ENCODE peak calls at places on chromosomes 5 and 9, in four cellular contexts. One of them, this sample, is unnamed.
A peak's percentile ranks its signal among the peaks of the same experiment; 100 is the strongest.

GRCh38 chr5:73176250-73176649 is 3.3 kb downstream of the TMEM174 start:
- DNase-seq in fibroblast of lung: no peak
- DNase-seq in HCT116: no peak
- DNase-seq in hepatocyte: no peak
- DNase-seq in this sample: no peak

GRCh38 chr9:115192835-115193234 is 74.9 kb upstream of the TNC start:
- DNase-seq in fibroblast of lung: no peak
- DNase-seq in hepatocyte: no peak
- DNase-seq in HCT116: no peak
- DNase-seq in this sample: no peak

GRCh38 chr9:33143241-33143642 is 23.9 kb downstream of the B4GALT1 start:
- DNase-seq in HCT116: no peak
- DNase-seq in fibroblast of lung: peak; percentile 83
- DNase-seq in hepatocyte: peak; percentile 50
- DNase-seq in this sample: peak; percentile 80

GRCh38 chr9:115398313-115398650 is 280.3 kb upstream of the TNC start:
- DNase-seq in fibroblast of lung: no peak
- DNase-seq in hepatocyte: no peak
- DNase-seq in HCT116: no peak
- DNase-seq in this sample: no peak

GRCh38 chr5:176779537-176779936 is 30.8 kb upstream of the UNC5A start:
- DNase-seq in hepatocyte: no peak
- DNase-seq in fibroblast of lung: no peak
- DNase-seq in HCT116: no peak
- DNase-seq in this sample: no peak

GRCh38 chr9:21585756-21586752 is 103.9 kb upstream of the IFNE start:
- DNase-seq in hepatocyte: no peak
- DNase-seq in fibroblast of lung: peak; percentile 23
- DNase-seq in HCT116: no peak
- DNase-seq in this sample: no peak

GRCh38 chr9:114779352-114779845 is 26.4 kb downstream of the TNFSF15 start:
- DNase-seq in hepatocyte: peak; percentile 62
- DNase-seq in fibroblast of lung: no peak
- DNase-seq in HCT116: peak; percentile 22
- DNase-seq in this sample: no peak

GRCh38 chr5:113292535-113292934 is 142.3 kb downstream of the TSSK1B start:
- DNase-seq in fibroblast of lung: peak; percentile 15
- DNase-seq in HCT116: no peak
- DNase-seq in hepatocyte: peak; percentile 17
- DNase-seq in this sample: peak; percentile 32

GRCh38 chr9:479951-480350 is 265.3 kb downstream of the DOCK8 start:
- DNase-seq in fibroblast of lung: no peak
- DNase-seq in hepatocyte: no peak
- DNase-seq in HCT116: no peak
- DNase-seq in this sample: no peak

GRCh38 chr5:158456756-158457155 is 597.8 kb upstream of the CLINT1 start:
- DNase-seq in fibroblast of lung: peak; percentile 97
- DNase-seq in HCT116: no peak
- DNase-seq in hepatocyte: peak; percentile 22
- DNase-seq in this sample: peak; percentile 94

GRCh38 chr9:132987021-132987620 is 8.6 kb downstream of the GFI1B start:
- DNase-seq in hepatocyte: no peak
- DNase-seq in fibroblast of lung: no peak
- DNase-seq in HCT116: no peak
- DNase-seq in this sample: no peak

GRCh38 chr9:120912958-120913672 is 13.5 kb downstream of the TRAF1 start:
- DNase-seq in fibroblast of lung: no peak
- DNase-seq in hepatocyte: no peak
- DNase-seq in HCT116: no peak
- DNase-seq in this sample: no peak

GRCh38 chr9:114210691-114211276 is 55.4 kb downstream of the COL27A1 start:
- DNase-seq in fibroblast of lung: no peak
- DNase-seq in HCT116: no peak
- DNase-seq in hepatocyte: no peak
- DNase-seq in this sample: no peak

GRCh38 chr5:143771229-143772001 is 40.5 kb upstream of the HMHB1 start:
- DNase-seq in HCT116: no peak
- DNase-seq in fibroblast of lung: peak; percentile 55
- DNase-seq in hepatocyte: no peak
- DNase-seq in this sample: peak; percentile 63
- H2AFZ ChIP-seq in HCT116: no peak overlapping the region
- H2AFZ ChIP-seq in fibroblast of lung: no peak overlapping the region
- H2AFZ ChIP-seq in hepatocyte: no peak overlapping the region
- H2AFZ ChIP-seq in this sample: peak overlapping the region; percentile 65

GRCh38 chr9:72875221-72875620 is 77.6 kb downstream of the ALDH1A1 start:
- DNase-seq in hepatocyte: no peak
- DNase-seq in fibroblast of lung: no peak
- DNase-seq in HCT116: no peak
- DNase-seq in this sample: no peak

GRCh38 chr9:72873456-72873855 is 79.4 kb downstream of the ALDH1A1 start:
- DNase-seq in HCT116: no peak
- DNase-seq in hepatocyte: no peak
- DNase-seq in fibroblast of lung: no peak
- DNase-seq in this sample: no peak

GRCh38 chr9:72874344-72874743 is 78.5 kb downstream of the ALDH1A1 start:
- DNase-seq in hepatocyte: no peak
- DNase-seq in HCT116: no peak
- DNase-seq in fibroblast of lung: no peak
- DNase-seq in this sample: no peak

GRCh38 chr9:72872718-72873117 is 80.1 kb downstream of the ALDH1A1 start:
- DNase-seq in HCT116: no peak
- DNase-seq in hepatocyte: peak; percentile 15
- DNase-seq in fibroblast of lung: no peak
- DNase-seq in this sample: no peak

GRCh38 chr9:72871685-72872084 is 81.2 kb downstream of the ALDH1A1 start:
- DNase-seq in hepatocyte: peak; percentile 17
- DNase-seq in HCT116: peak; percentile 26
- DNase-seq in fibroblast of lung: peak; percentile 65
- DNase-seq in this sample: peak; percentile 1
- H2AFZ ChIP-seq in hepatocyte: no peak overlapping the region
- H2AFZ ChIP-seq in HCT116: no peak overlapping the region
- H2AFZ ChIP-seq in fibroblast of lung: peak overlapping the region; percentile 11
- H2AFZ ChIP-seq in this sample: no peak overlapping the region

GRCh38 chr9:128006360-128007024 is 25.7 kb upstream of the EEIG1 start:
- DNase-seq in hepatocyte: no peak
- DNase-seq in fibroblast of lung: no peak
- DNase-seq in HCT116: no peak
- DNase-seq in this sample: peak; percentile 36
- H2AFZ ChIP-seq in hepatocyte: no peak overlapping the region
- H2AFZ ChIP-seq in fibroblast of lung: no peak overlapping the region
- H2AFZ ChIP-seq in HCT116: peak overlapping the region; percentile 30
- H2AFZ ChIP-seq in this sample: no peak overlapping the region

DNA sequence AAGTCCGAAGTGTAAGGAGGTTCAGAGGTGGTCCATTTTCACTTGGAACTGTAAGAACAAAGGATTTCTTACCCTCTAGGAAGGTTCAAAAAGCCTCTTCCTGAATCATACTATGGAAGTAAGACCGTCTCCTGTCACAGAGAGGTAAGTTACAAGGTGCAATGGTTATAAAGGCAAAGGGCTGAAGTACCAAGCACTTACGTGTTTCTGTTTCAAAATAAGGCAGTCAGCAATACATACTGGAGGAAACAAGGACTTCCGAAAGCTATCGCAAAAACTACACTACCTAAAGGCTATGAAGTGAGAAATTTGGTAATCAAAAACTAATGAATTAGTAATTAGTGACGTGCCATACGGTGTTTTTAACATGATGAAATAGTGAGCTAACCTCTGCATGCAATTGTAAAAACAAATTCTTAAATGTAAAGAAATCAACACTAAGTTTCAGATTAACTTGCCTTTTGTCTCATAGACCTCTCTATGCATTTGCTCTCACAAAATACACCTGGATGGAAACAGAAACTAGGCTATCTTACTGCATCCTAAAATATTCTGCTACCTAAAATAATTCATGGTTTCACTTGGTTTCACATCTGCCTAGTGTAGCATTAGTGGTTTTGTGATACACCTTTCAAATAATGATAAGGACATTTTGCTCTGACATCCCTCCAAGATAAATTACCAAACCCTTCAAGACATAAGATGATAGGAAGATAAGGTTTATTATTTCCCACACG is 589.3 kb upstream of the FAM174A start:
- DNase-seq in HCT116: no peak
- DNase-seq in fibroblast of lung: no peak
- DNase-seq in hepatocyte: no peak
- DNase-seq in this sample: no peak
- H2AFZ ChIP-seq in HCT116: no peak overlapping the region
- H2AFZ ChIP-seq in fibroblast of lung: no peak overlapping the region
- H2AFZ ChIP-seq in hepatocyte: no peak overlapping the region
- H2AFZ ChIP-seq in this sample: no peak overlapping the region

DNA sequence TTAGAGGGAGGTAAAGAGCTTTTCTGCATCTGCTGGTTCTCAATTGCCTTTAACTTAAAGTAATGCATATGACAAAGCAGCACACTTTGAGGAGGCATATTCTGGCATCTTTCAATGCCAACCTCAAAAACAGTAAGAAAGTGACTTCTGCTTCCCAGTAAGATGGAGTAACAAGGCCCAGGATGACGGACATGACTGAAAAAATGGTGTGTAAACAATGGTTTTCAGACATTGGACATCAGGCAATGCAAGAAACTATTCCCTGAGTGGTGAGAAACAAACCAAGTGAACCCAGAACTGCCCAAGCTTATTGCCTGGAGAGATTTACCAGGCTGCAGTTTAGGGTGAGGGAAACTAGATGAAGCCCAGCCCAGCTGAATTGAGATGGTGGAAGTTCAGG is 39.8 kb upstream of the TTC39B start:
- DNase-seq in hepatocyte: no peak
- DNase-seq in fibroblast of lung: no peak
- DNase-seq in HCT116: no peak
- DNase-seq in this sample: no peak
- H2AFZ ChIP-seq in hepatocyte: no peak overlapping the region
- H2AFZ ChIP-seq in fibroblast of lung: no peak overlapping the region
- H2AFZ ChIP-seq in HCT116: no peak overlapping the region
- H2AFZ ChIP-seq in this sample: no peak overlapping the region

DNA sequence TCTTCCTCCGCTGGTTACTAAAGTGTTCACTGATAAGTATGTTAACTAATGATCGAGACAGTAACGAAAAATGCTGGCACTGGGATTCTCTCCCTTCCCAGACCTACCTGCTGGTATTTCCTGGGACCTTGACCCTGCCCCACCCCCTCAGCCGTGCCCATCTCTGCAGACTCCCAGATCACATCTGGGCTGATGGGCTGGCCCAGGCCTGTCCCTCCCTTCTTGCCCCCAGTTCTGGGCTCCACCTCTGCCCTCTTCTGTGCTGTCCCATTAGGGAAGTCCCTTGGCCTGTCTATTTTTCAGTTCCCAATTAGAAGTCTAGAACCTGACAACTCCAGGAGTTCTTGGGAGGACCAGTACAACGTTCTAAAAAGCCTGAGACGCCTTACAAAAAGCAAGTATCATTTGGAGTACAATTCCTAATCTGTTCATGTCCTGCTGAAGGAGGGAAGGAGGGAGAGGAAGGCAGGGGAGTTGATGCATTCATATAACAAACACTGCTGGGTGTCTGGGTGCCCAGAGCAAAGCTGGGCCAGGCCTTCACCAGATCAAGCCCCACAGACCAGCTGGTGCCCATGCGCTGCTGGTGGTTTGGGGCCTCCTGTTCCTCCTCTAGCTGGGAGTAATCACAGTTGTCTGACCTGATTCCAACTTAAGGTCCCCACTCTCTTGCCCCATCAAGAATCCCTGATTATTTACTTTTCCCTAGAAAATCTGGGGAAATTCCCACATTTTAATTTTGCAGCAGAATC is 47.1 kb downstream of the NEURL1B start:
- DNase-seq in fibroblast of lung: no peak
- DNase-seq in HCT116: no peak
- DNase-seq in hepatocyte: no peak
- DNase-seq in this sample: no peak
- H2AFZ ChIP-seq in fibroblast of lung: no peak overlapping the region
- H2AFZ ChIP-seq in HCT116: no peak overlapping the region
- H2AFZ ChIP-seq in hepatocyte: no peak overlapping the region
- H2AFZ ChIP-seq in this sample: no peak overlapping the region